ENCODE peak calls at places on chromosomes 4 and X, in five cellular contexts. One of them, this sample, is unnamed.
A peak's percentile ranks its signal among the peaks of the same experiment; 100 is the strongest.

GRCh38 chr4:157405070-157405469 is 184.5 kb downstream of the GRIA2 start:
- DNase-seq in stimulated activated CD4-positive, alpha-beta T cell treated with anti-CD3 and anti-CD28 coated beads, Interleukin-12 subunit alpha, Interleukin-12 subunit beta, amount 100 ng/mL, for 24 hours: no peak
- DNase-seq in GOT3: no peak
- DNase-seq in globus pallidus: no peak
- DNase-seq in G401: no peak
- DNase-seq in this sample: no peak

GRCh38 chr4:82372502-82372873 is 1.3 kb downstream of the HNRNPD start:
- DNase-seq in GOT3: no peak
- DNase-seq in stimulated activated CD4-positive, alpha-beta T cell treated with anti-CD3 and anti-CD28 coated beads, Interleukin-12 subunit alpha, Interleukin-12 subunit beta, amount 100 ng/mL, for 24 hours: peak; percentile 14
- DNase-seq in G401: peak; percentile 37
- DNase-seq in globus pallidus: peak; percentile 52
- DNase-seq in this sample: peak; percentile 47

GRCh38 chr4:74933562-74934015 is 673 bp downstream of the PARM1 start:
- DNase-seq in globus pallidus: peak; percentile 7
- DNase-seq in stimulated activated CD4-positive, alpha-beta T cell treated with anti-CD3 and anti-CD28 coated beads, Interleukin-12 subunit alpha, Interleukin-12 subunit beta, amount 100 ng/mL, for 24 hours: no peak
- DNase-seq in GOT3: no peak
- DNase-seq in G401: no peak
- DNase-seq in this sample: no peak

GRCh38 chr4:17448689-17449088 is 63.2 kb downstream of the QDPR start:
- DNase-seq in G401: no peak
- DNase-seq in stimulated activated CD4-positive, alpha-beta T cell treated with anti-CD3 and anti-CD28 coated beads, Interleukin-12 subunit alpha, Interleukin-12 subunit beta, amount 100 ng/mL, for 24 hours: no peak
- DNase-seq in GOT3: no peak
- DNase-seq in globus pallidus: no peak
- DNase-seq in this sample: no peak

GRCh38 chr4:21765810-21766407 is 182.7 kb downstream of the KCNIP4 start:
- DNase-seq in globus pallidus: peak; percentile 31
- DNase-seq in GOT3: no peak
- DNase-seq in stimulated activated CD4-positive, alpha-beta T cell treated with anti-CD3 and anti-CD28 coated beads, Interleukin-12 subunit alpha, Interleukin-12 subunit beta, amount 100 ng/mL, for 24 hours: no peak
- DNase-seq in G401: peak; percentile 68
- DNase-seq in this sample: peak; percentile 58

GRCh38 chr4:186243331-186243730 is 16.0 kb downstream of the KLKB1 start:
- DNase-seq in G401: no peak
- DNase-seq in stimulated activated CD4-positive, alpha-beta T cell treated with anti-CD3 and anti-CD28 coated beads, Interleukin-12 subunit alpha, Interleukin-12 subunit beta, amount 100 ng/mL, for 24 hours: no peak
- DNase-seq in globus pallidus: no peak
- DNase-seq in GOT3: no peak
- DNase-seq in this sample: no peak

GRCh38 chr4:155367608-155368007 is 9.2 kb downstream of the MAP9 start:
- DNase-seq in GOT3: no peak
- DNase-seq in globus pallidus: no peak
- DNase-seq in G401: no peak
- DNase-seq in stimulated activated CD4-positive, alpha-beta T cell treated with anti-CD3 and anti-CD28 coated beads, Interleukin-12 subunit alpha, Interleukin-12 subunit beta, amount 100 ng/mL, for 24 hours: no peak
- DNase-seq in this sample: no peak

GRCh38 chrX:123971963-123972362 is 10.5 kb downstream of the STAG2 start:
- DNase-seq in G401: no peak
- DNase-seq in stimulated activated CD4-positive, alpha-beta T cell treated with anti-CD3 and anti-CD28 coated beads, Interleukin-12 subunit alpha, Interleukin-12 subunit beta, amount 100 ng/mL, for 24 hours: no peak
- DNase-seq in globus pallidus: no peak
- DNase-seq in GOT3: no peak
- DNase-seq in this sample: no peak

GRCh38 chr4:168394556-168394955 is 76.0 kb upstream of the DDX60 start:
- DNase-seq in globus pallidus: no peak
- DNase-seq in G401: no peak
- DNase-seq in GOT3: no peak
- DNase-seq in stimulated activated CD4-positive, alpha-beta T cell treated with anti-CD3 and anti-CD28 coated beads, Interleukin-12 subunit alpha, Interleukin-12 subunit beta, amount 100 ng/mL, for 24 hours: no peak
- DNase-seq in this sample: no peak

GRCh38 chr4:100017627-100018310 is 67.7 kb upstream of the H2AZ1 start:
- DNase-seq in stimulated activated CD4-positive, alpha-beta T cell treated with anti-CD3 and anti-CD28 coated beads, Interleukin-12 subunit alpha, Interleukin-12 subunit beta, amount 100 ng/mL, for 24 hours: no peak
- DNase-seq in GOT3: no peak
- DNase-seq in globus pallidus: no peak
- DNase-seq in G401: no peak
- DNase-seq in this sample: no peak

GRCh38 chr4:88582493-88582892 is 9.8 kb upstream of the HERC3 start:
- DNase-seq in G401: no peak
- DNase-seq in globus pallidus: no peak
- DNase-seq in stimulated activated CD4-positive, alpha-beta T cell treated with anti-CD3 and anti-CD28 coated beads, Interleukin-12 subunit alpha, Interleukin-12 subunit beta, amount 100 ng/mL, for 24 hours: no peak
- DNase-seq in GOT3: no peak
- DNase-seq in this sample: no peak

GRCh38 chr4:150867148-150867547 is 147.9 kb downstream of the LRBA start:
- DNase-seq in G401: peak; percentile 89
- DNase-seq in globus pallidus: peak; percentile 75
- DNase-seq in stimulated activated CD4-positive, alpha-beta T cell treated with anti-CD3 and anti-CD28 coated beads, Interleukin-12 subunit alpha, Interleukin-12 subunit beta, amount 100 ng/mL, for 24 hours: no peak
- DNase-seq in GOT3: no peak
- DNase-seq in this sample: peak; percentile 81

GRCh38 chr4:109496875-109497274 is 63.2 kb upstream of the MCUB start:
- DNase-seq in stimulated activated CD4-positive, alpha-beta T cell treated with anti-CD3 and anti-CD28 coated beads, Interleukin-12 subunit alpha, Interleukin-12 subunit beta, amount 100 ng/mL, for 24 hours: no peak
- DNase-seq in GOT3: no peak
- DNase-seq in G401: no peak
- DNase-seq in globus pallidus: no peak
- DNase-seq in this sample: no peak

GRCh38 chr4:48985602-48985975 is 486 bp upstream of the CWH43 start:
- DNase-seq in stimulated activated CD4-positive, alpha-beta T cell treated with anti-CD3 and anti-CD28 coated beads, Interleukin-12 subunit alpha, Interleukin-12 subunit beta, amount 100 ng/mL, for 24 hours: no peak
- DNase-seq in globus pallidus: no peak
- DNase-seq in G401: no peak
- DNase-seq in GOT3: no peak
- DNase-seq in this sample: no peak

GRCh38 chr4:153228512-153229145 is 24.4 kb downstream of the TRIM2 start:
- DNase-seq in GOT3: no peak
- DNase-seq in globus pallidus: peak; percentile 68
- DNase-seq in stimulated activated CD4-positive, alpha-beta T cell treated with anti-CD3 and anti-CD28 coated beads, Interleukin-12 subunit alpha, Interleukin-12 subunit beta, amount 100 ng/mL, for 24 hours: no peak
- DNase-seq in G401: no peak
- DNase-seq in this sample: peak; percentile 72

GRCh38 chr4:142845293-142846070 is 619 bp downstream of the INPP4B start:
- DNase-seq in globus pallidus: no peak
- DNase-seq in stimulated activated CD4-positive, alpha-beta T cell treated with anti-CD3 and anti-CD28 coated beads, Interleukin-12 subunit alpha, Interleukin-12 subunit beta, amount 100 ng/mL, for 24 hours: no peak
- DNase-seq in GOT3: no peak
- DNase-seq in G401: peak; percentile 37
- DNase-seq in this sample: peak; percentile 15

GRCh38 chrX:21383546-21383945 is 9.3 kb downstream of the CNKSR2 start:
- DNase-seq in G401: no peak
- DNase-seq in globus pallidus: no peak
- DNase-seq in GOT3: no peak
- DNase-seq in stimulated activated CD4-positive, alpha-beta T cell treated with anti-CD3 and anti-CD28 coated beads, Interleukin-12 subunit alpha, Interleukin-12 subunit beta, amount 100 ng/mL, for 24 hours: no peak
- DNase-seq in this sample: no peak

GRCh38 chr4:123661080-123661737 is 264.6 kb downstream of the SPRY1 start:
- DNase-seq in G401: peak; percentile 16
- DNase-seq in globus pallidus: peak; percentile 12
- DNase-seq in GOT3: no peak
- DNase-seq in stimulated activated CD4-positive, alpha-beta T cell treated with anti-CD3 and anti-CD28 coated beads, Interleukin-12 subunit alpha, Interleukin-12 subunit beta, amount 100 ng/mL, for 24 hours: no peak
- DNase-seq in this sample: no peak

GRCh38 chr4:48570646-48571220 is 80.7 kb downstream of the ZAR1 start:
- DNase-seq in GOT3: no peak
- DNase-seq in stimulated activated CD4-positive, alpha-beta T cell treated with anti-CD3 and anti-CD28 coated beads, Interleukin-12 subunit alpha, Interleukin-12 subunit beta, amount 100 ng/mL, for 24 hours: no peak
- DNase-seq in G401: no peak
- DNase-seq in globus pallidus: no peak
- DNase-seq in this sample: no peak

GRCh38 chr4:8920969-8921368 is 49.3 kb upstream of the HMX1 start:
- DNase-seq in globus pallidus: no peak
- DNase-seq in GOT3: no peak
- DNase-seq in stimulated activated CD4-positive, alpha-beta T cell treated with anti-CD3 and anti-CD28 coated beads, Interleukin-12 subunit alpha, Interleukin-12 subunit beta, amount 100 ng/mL, for 24 hours: no peak
- DNase-seq in G401: no peak
- DNase-seq in this sample: no peak

GRCh38 chr4:148056879-148057278 is 325.0 kb downstream of the ARHGAP10 start:
- DNase-seq in globus pallidus: peak; percentile 62
- DNase-seq in stimulated activated CD4-positive, alpha-beta T cell treated with anti-CD3 and anti-CD28 coated beads, Interleukin-12 subunit alpha, Interleukin-12 subunit beta, amount 100 ng/mL, for 24 hours: peak; percentile 24
- DNase-seq in GOT3: no peak
- DNase-seq in G401: peak; percentile 13
- DNase-seq in this sample: peak; percentile 83

GRCh38 chr4:8303485-8304281 is 34.1 kb downstream of the HTRA3 start:
- DNase-seq in globus pallidus: peak; percentile 5
- DNase-seq in stimulated activated CD4-positive, alpha-beta T cell treated with anti-CD3 and anti-CD28 coated beads, Interleukin-12 subunit alpha, Interleukin-12 subunit beta, amount 100 ng/mL, for 24 hours: no peak
- DNase-seq in GOT3: no peak
- DNase-seq in G401: no peak
- DNase-seq in this sample: no peak

GRCh38 chr4:32798471-32798870 is 2078.3 kb downstream of the PCDH7 start:
- DNase-seq in stimulated activated CD4-positive, alpha-beta T cell treated with anti-CD3 and anti-CD28 coated beads, Interleukin-12 subunit alpha, Interleukin-12 subunit beta, amount 100 ng/mL, for 24 hours: no peak
- DNase-seq in G401: peak; percentile 84
- DNase-seq in globus pallidus: no peak
- DNase-seq in GOT3: no peak
- DNase-seq in this sample: no peak

GRCh38 chr4:78265006-78265405 is 207.9 kb downstream of the FRAS1 start:
- DNase-seq in globus pallidus: no peak
- DNase-seq in GOT3: no peak
- DNase-seq in stimulated activated CD4-positive, alpha-beta T cell treated with anti-CD3 and anti-CD28 coated beads, Interleukin-12 subunit alpha, Interleukin-12 subunit beta, amount 100 ng/mL, for 24 hours: no peak
- DNase-seq in G401: no peak
- DNase-seq in this sample: no peak

GRCh38 chrX:152600853-152601635 is 36.7 kb upstream of the GABRQ start:
- DNase-seq in GOT3: no peak
- DNase-seq in G401: peak; percentile 7
- DNase-seq in globus pallidus: peak; percentile 33
- DNase-seq in stimulated activated CD4-positive, alpha-beta T cell treated with anti-CD3 and anti-CD28 coated beads, Interleukin-12 subunit alpha, Interleukin-12 subunit beta, amount 100 ng/mL, for 24 hours: no peak
- DNase-seq in this sample: peak; percentile 69

This sample was measured in Ammon's horn.